ENCODE peak calls at places on chromosomes 5 and 9, in four cellular contexts. N is stomach, X is sigmoid colon, S is A549. Q is an unnamed sample.

GRCh38 chr5:31273631-31274378 is 80.3 kb downstream of the CDH6 start:
- DNase-seq in N (no peak), X (no peak), S (no peak), Q (no peak)

GRCh38 chr5:133520062-133520461 is 92.3 kb downstream of the FSTL4 start:
- DNase-seq in N (no peak), X (no peak), S (no peak), Q (no peak)

GRCh38 chr9:109476781-109477268 is 21.3 kb downstream of the PTPN3 start:
- DNase-seq in N (no peak), X (no peak), S (no peak), Q (no peak)

GRCh38 chr5:23977365-23977764 is 470.0 kb downstream of the PRDM9 start:
- DNase-seq in N (no peak), X (no peak), S (no peak), Q (no peak)

GRCh38 chr9:7075154-7075553 is 317.4 kb downstream of the KDM4C start:
- DNase-seq in N (no peak), X (no peak), S (no peak), Q (no peak)

GRCh38 chr5:132501961-132502931 is 11.7 kb upstream of the IRF1 start:
- DNase-seq in N (peak; percentile 65), X (no peak), S (no peak), Q (peak; percentile 59)

GRCh38 chr5:5270958-5271605 is 131.0 kb downstream of the ADAMTS16 start:
- DNase-seq in N (peak; percentile 72), X (peak; percentile 79), S (peak; percentile 88), Q (no peak)

GRCh38 chr5:2068515-2068914 is 185.8 kb upstream of the IRX4 start:
- DNase-seq in N (no peak), X (no peak), S (no peak), Q (no peak)

GRCh38 chr5:21739096-21739495 is 1114.0 kb downstream of the CDH12 start:
- DNase-seq in N (no peak), X (no peak), S (no peak), Q (no peak)

GRCh38 chr5:140246378-140247122 is 56.4 kb downstream of the PFDN1 start:
- DNase-seq in N (no peak), X (peak; percentile 89), S (no peak), Q (no peak)

GRCh38 chr9:78288214-78288892 is 8.6 kb upstream of the PSAT1 start:
- DNase-seq in N (no peak), X (no peak), S (no peak), Q (no peak)

GRCh38 chr9:83154087-83154736 is 91.3 kb upstream of the RASEF start:
- DNase-seq in N (peak; percentile 50), X (no peak), S (no peak), Q (no peak)

GRCh38 chr5:123111502-123111901 is 22.5 kb downstream of the PRDM6 start:
- DNase-seq in N (no peak), X (no peak), S (no peak), Q (no peak)

GRCh38 chr5:171579849-171580505 is 160.5 kb downstream of the FGF18 start:
- DNase-seq in N (no peak), X (no peak), S (no peak), Q (no peak)

GRCh38 chr5:16593630-16594029 is 23.2 kb downstream of the RETREG1 start:
- DNase-seq in N (no peak), X (no peak), S (no peak), Q (no peak)

GRCh38 chr5:157431544-157432200 is 28.3 kb upstream of the NIPAL4 start:
- DNase-seq in N (no peak), X (no peak), S (peak; percentile 63), Q (no peak)

GRCh38 chr5:157459715-157460599 is at the start of gene NIPAL4:
- DNase-seq in N (no peak), X (peak; percentile 76), S (peak; percentile 41), Q (no peak)

GRCh38 chr5:77239126-77239741 is 28.8 kb downstream of the PDE8B start:
- DNase-seq in N (no peak), X (no peak), S (peak; percentile 41), Q (no peak)

GRCh38 chr9:121450241-121450640 is 49.4 kb downstream of the GGTA1 start:
- DNase-seq in N (no peak), X (no peak), S (no peak), Q (no peak)

GRCh38 chr9:91197232-91198181 is 164.2 kb downstream of the AUH start:
- DNase-seq in N (peak; percentile 86), X (peak; percentile 96), S (peak; percentile 98), Q (peak; percentile 86)

GRCh38 chr9:36842560-36843530 is 191.2 kb downstream of the PAX5 start:
- DNase-seq in N (no peak), X (no peak), S (no peak), Q (no peak)

GRCh38 chr9:81465468-81466002 is 223.8 kb downstream of the TLE1 start:
- DNase-seq in N (no peak), X (no peak), S (peak; percentile 14), Q (no peak)

GRCh38 chr5:138536665-138537315 is 6.2 kb downstream of the ETF1 start:
- DNase-seq in N (no peak), X (no peak), S (peak; percentile 40), Q (no peak)

GRCh38 chr5:28414619-28415018 is 1376.2 kb upstream of the CDH9 start:
- DNase-seq in N (no peak), X (no peak), S (no peak), Q (no peak)

GRCh38 chr5:67494186-67494842 is 297.7 kb upstream of the CD180 start:
- DNase-seq in N (no peak), X (peak; percentile 63), S (no peak), Q (no peak)

GRCh38 chr9:127557466-127557869 is 54.6 kb upstream of the STXBP1 start:
- DNase-seq in N (no peak), X (no peak), S (no peak), Q (no peak)

GRCh38 chr5:69019665-69020064 is 74.1 kb upstream of the SLC30A5 start:
- DNase-seq in N (no peak), X (no peak), S (no peak), Q (no peak)

GRCh38 chr5:6832272-6832671 is 119.0 kb downstream of the TENT4A start:
- DNase-seq in N (no peak), X (no peak), S (no peak), Q (no peak)

DNA sequence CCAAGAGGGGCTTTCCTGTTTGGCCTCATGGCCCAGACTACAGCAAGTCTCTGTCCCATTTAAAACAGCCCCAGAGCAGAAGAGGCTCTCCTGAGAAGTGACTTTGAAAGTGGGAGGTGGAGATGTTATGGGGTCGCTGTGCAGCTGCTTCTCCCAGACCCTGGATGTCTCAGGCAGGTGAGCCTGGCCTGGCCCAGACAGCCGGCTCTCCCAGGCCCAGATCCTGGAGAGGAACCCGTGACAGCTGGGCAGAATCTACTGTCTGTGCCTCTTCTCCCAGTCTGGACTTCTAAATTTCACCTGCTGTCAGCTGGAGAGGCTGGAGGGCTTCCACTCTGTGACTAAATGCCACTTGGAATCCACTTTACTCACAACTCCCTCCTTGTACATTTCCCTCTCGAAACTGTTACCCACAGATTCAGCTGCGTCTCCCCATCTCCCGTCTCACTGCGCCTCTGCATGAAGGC is 20.5 kb downstream of the FAM78A start:
- DNase-seq in N (no peak), X (no peak), S (no peak), Q (no peak)
- H3K27ac ChIP-seq in N (peak overlapping the region; percentile 73), X (peak overlapping the region; percentile 42), S (no peak overlapping the region), Q (peak overlapping the region; percentile 38)

DNA sequence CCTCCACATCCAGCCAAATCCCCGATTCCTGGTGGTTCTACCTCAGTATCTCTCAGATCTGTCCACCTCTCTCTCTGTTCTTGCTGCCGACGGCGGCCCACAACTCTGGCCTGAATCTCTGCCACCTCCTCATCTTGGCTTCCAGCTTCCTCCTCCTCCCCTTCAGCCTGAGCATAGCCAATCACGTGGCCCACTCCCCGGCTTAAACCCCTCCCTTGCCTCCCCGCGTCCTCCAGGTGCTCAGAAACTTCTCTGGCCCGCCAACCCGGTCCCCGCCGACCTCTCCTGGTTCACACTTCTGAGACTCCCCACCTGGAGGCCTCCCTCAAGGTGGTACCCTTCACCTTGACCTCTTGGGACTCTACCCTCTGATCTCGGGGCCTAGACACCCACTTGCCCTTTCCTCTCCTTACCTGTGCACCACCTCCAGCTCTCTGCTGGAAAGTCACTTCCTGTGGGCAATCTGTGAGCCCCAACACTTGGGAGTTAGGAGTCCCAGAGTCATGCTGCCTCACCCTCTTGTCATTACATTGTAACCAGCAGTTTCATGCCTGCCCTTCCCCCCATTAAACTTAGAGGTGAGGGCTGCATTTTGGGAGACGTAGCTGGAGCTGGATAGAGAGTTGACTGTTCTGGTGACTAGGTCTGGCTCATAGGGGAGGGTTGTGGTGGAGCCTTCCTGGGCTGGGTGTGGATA is 4.5 kb upstream of the SET start:
- DNase-seq in N (peak; percentile 92), X (peak; percentile 87), S (peak; percentile 85), Q (peak; percentile 92)
- TF ChIP-seq POLR2A in N (peak; percentile 65), X (peak; percentile 60), S (peak; percentile 85), Q (no peak)

DNA sequence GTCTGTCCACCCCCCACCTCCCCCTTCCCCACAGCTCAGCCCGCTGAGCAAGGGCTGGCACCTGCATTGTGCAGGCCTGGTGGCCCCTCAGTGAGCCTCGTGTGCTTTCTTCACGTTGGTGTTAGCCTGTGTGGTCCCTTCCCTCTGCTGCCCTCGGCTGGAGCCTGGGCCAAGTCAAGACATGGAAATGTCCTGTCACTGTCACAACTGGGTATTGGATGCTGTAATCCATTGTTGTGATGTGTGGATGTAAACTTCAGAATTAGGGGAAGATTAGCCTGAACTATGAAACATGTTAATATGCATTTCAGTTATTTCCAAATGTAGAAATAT is 103.9 kb downstream of the TRIO start:
- DNase-seq in N (no peak), X (no peak), S (no peak), Q (no peak)
- TF ChIP-seq EP300 in N (no peak), X (no peak), S (no peak), Q (no peak)

DNA sequence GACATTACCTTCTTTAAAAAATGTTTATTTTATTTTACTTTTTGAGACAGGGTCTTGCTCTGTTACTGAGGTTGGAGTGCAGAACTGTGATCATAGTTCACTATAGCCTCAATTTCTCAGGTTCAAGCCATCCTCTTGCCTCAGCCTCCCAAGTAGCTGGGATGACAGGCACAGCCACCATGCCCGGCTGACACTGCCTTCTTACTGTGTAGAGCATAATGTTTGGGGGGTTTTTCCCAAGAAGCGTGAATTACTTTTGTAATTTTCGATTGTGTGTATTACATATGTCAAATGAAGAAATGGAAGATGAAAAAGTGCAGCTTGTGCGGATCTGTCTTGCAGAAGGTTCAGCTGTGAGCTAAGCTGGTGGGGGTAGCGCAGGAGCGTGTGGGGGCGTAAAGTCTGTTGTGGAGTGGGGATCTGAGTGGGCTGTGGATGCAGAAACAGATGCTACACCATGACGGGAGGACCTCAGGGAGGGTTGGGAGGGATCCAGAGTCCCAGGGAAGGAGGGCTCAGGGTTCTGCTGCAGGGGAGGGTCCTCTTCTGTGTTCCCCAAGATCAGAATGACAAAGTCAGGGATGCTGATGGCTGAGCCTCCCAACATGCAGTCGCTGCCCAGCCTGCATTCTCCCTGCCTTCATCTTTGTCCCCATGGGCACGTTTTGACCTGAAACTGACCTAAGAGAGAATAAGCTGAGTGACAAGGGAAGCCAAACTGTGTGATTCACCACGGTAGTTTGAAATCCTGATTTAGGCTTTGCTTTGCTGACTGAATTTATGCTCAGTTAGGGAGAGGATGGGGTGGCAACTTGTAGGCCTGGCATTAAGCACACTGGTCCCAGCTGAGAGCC is 6.8 kb upstream of the ANKRD33B start:
- DNase-seq in N (no peak), X (peak; percentile 46), S (peak; percentile 69), Q (no peak)
- H3K27ac ChIP-seq in N (no peak overlapping the region), X (no peak overlapping the region), S (peak overlapping the region; percentile 85), Q (no peak overlapping the region)

Q was measured in suprapubic skin.